ENCODE peak calls at places on chromosomes 16 and 17, in nine cellular contexts. J, H, O, D, G, Z, W, Q and N are unnamed samples.

GRCh38 chr17:13734880-13735279 is 133.2 kb upstream of the HS3ST3A1 start:
- DNase-seq in J (no peak), H (no peak), O (no peak), D (no peak), G (no peak), Z (no peak), W (no peak), Q (no peak), N (no peak)

GRCh38 chr17:4444782-4445473 is 11.2 kb downstream of the SPNS3 start:
- DNase-seq in J (peak), H (no peak), O (peak), D (no peak), G (no peak), Z (no peak), W (peak), Q (no peak), N (peak)

GRCh38 chr16:81429045-81429521 is 15.5 kb upstream of the CMIP start:
- DNase-seq in J (no peak), H (no peak), O (no peak), D (no peak), G (peak), Z (no peak), W (peak), Q (no peak), N (peak)

GRCh38 chr17:40794466-40794865 is 5.3 kb downstream of the KRT28 start:
- DNase-seq in J (no peak), H (no peak), O (no peak), D (no peak), G (no peak), Z (no peak), W (no peak), Q (no peak), N (no peak)

GRCh38 chr16:4936991-4937781 is at the start of gene PPL:
- DNase-seq in J (peak), H (peak), O (peak), D (no peak), G (peak), Z (no peak), W (peak), Q (no peak), N (peak)

GRCh38 chr16:77946834-77947233 is 75.5 kb upstream of the CLEC3A start:
- DNase-seq in J (no peak), H (peak), O (no peak), D (no peak), G (peak), Z (no peak), W (no peak), Q (no peak), N (no peak)

GRCh38 chr16:79171504-79172240 is 428.9 kb downstream of the MAF start:
- DNase-seq in J (no peak), H (no peak), O (no peak), D (no peak), G (no peak), Z (no peak), W (no peak), Q (no peak), N (peak)

GRCh38 chr16:9557266-9557665 is 465.8 kb downstream of the HAPSTR1 start:
- DNase-seq in J (no peak), H (no peak), O (no peak), D (no peak), G (no peak), Z (no peak), W (no peak), Q (no peak), N (no peak)

GRCh38 chr17:75501378-75502071 is 13.8 kb downstream of the CASKIN2 start:
- DNase-seq in J (peak), H (no peak), O (no peak), D (no peak), G (no peak), Z (no peak), W (no peak), Q (no peak), N (no peak)

GRCh38 chr16:19697756-19698318 is 20.2 kb downstream of the KNOP1 start:
- DNase-seq in J (no peak), H (no peak), O (no peak), D (no peak), G (no peak), Z (no peak), W (peak), Q (no peak), N (no peak)

GRCh38 chr17:46108120-46108519 is 85.1 kb downstream of the KANSL1 start:
- DNase-seq in J (no peak), H (no peak), O (no peak), D (no peak), G (no peak), Z (no peak), W (no peak), Q (no peak), N (no peak)
- H3K27ac ChIP-seq in J (no peak), H (no peak), O (peak), D (no peak), G (no peak), Z (no peak), W (peak), Q (no peak), N (no peak)

GRCh38 chr17:15893333-15894024 is 51.5 kb upstream of the ADORA2B start:
- DNase-seq in J (no peak), H (no peak), O (no peak), D (no peak), G (no peak), Z (no peak), W (no peak), Q (no peak), N (no peak)

GRCh38 chr17:15892244-15892643 is 52.7 kb upstream of the ADORA2B start:
- DNase-seq in J (no peak), H (no peak), O (no peak), D (no peak), G (no peak), Z (no peak), W (no peak), Q (no peak), N (no peak)

GRCh38 chr17:15891348-15891747 is 53.6 kb upstream of the ADORA2B start:
- DNase-seq in J (no peak), H (no peak), O (no peak), D (no peak), G (no peak), Z (no peak), W (no peak), Q (no peak), N (no peak)

GRCh38 chr17:15894258-15894657 is 50.7 kb upstream of the ADORA2B start:
- DNase-seq in J (no peak), H (no peak), O (no peak), D (no peak), G (no peak), Z (no peak), W (no peak), Q (no peak), N (no peak)

DNA sequence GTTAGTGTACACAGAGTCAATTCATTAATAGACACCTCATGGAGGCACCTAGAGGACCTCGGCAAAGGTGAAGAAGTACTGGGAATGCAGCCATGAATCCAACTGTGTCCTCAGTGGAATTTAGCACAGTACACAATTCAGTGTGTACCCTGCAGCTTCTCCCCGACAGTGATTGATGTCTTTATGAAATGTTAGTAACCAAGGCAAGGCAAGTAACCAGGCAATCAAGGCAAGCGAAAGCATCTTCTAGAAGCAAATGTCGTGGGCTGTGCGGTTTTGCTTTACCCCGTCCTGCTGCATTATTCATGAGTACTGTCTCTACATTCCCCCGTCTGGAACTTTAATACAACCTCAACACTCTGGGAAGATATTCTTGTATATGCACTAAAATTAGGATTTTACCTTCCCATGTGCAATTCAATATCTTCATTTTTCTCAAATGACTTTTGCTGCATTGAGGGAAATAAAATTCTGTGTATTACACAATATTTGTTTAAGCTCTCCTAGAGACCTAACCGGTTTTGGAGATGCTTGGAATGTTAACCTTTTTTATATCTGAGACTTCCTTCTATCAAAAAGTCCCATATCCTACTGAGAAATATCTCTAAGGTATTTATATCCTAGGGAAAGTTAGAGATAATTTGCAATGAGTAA is 52.1 kb upstream of the ADORA2B start:
- DNase-seq in J (no peak), H (no peak), O (no peak), D (no peak), G (no peak), Z (no peak), W (no peak), Q (no peak), N (no peak)
- H3K27ac ChIP-seq in J (no peak), H (no peak), O (no peak), D (no peak), G (no peak), Z (no peak), W (no peak), Q (no peak), N (no peak)

GRCh38 chr17:49647256-49647585 is 30.7 kb downstream of the SPOP start:
- DNase-seq in J (no peak), H (no peak), O (no peak), D (no peak), G (no peak), Z (no peak), W (no peak), Q (no peak), N (no peak)
- H3K27ac ChIP-seq in J (no peak), H (peak), O (peak), D (no peak), G (no peak), Z (no peak), W (peak), Q (peak), N (peak)

DNA sequence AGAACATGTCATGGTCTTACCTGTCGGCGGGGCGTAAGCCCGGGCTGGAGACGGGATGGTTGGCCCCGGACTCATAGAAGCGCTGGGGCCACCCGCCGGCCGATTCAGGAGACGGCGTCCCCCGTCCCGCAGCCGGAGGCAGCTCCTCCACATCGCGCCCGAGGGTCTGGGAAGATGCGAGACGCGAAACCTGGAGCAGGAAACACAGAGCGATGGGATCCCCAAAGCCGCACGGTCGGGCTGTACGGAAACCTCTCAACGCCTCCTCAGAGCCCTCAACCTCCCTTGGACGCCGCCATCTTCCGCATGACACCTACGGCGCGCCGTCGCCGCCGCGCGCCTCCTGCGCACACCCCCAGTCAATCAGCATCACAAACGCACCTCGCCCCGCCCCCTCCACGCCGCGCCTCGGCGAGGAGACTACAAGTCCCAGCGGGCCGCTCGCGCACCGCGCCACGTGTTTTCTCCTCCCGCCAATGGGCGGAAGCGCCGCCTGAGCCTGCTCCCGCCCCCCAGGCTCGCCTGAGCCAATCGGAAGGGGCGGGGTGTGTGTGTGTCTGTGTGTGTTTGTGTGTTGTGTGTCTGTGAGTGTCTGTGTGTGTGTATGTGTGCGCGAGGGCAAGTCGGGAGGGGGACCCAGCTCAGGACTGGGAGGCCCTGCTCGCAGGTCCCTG is at the start of the genes ATPAF2 and GID4:
- DNase-seq in J (peak), H (peak), O (peak), D (peak), G (peak), Z (peak), W (peak), Q (peak), N (peak)
- H3K27ac ChIP-seq in J (peak), H (peak), O (peak), D (peak), G (peak), Z (peak), W (peak), Q (peak), N (peak)

DNA sequence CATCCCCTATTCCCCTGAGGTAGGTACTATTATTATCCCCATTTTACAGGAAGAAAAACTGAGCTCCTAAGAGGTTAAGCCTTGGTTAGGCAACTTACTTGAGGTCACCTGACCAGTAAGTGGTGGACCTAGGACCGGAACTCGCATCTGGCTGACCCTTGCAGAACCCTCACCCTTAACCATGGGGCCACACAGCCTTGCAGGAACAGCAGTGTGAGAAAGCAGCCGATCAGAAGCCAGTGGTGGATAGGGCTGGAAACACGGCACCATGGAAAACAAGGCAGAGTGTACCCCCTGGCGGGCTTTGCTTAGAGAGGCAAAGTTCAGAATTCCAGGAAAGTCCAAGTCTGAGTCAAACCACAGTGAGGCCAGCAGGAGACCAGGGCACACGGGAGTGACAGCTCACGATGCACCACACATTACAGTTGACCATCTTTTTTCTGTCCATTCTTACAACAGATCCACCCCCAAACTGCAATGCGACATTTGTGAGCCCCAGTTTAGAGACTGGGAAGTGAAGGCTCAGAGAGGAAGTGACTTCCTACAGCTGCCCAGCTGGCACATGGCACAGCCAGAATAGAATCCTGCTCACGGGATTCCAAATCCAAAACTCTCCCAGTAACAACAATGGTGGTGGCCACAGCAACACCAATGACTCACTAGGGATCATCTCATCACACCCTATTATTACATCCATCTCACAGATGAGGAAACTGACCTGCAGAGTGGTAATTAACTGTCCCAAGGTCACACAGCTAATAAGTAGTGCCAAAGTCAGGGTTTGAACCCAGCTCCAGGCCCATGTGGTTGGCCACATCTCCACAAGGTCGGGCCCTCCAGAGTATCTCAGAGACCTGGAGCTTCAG is 20.3 kb downstream of the KIFC3 start:
- DNase-seq in J (no peak), H (peak), O (no peak), D (no peak), G (no peak), Z (no peak), W (no peak), Q (no peak), N (no peak)
- H3K27ac ChIP-seq in J (no peak), H (peak), O (no peak), D (no peak), G (no peak), Z (no peak), W (no peak), Q (no peak), N (peak)

GRCh38 chr17:29115906-29116651 is 64.1 kb downstream of the MYO18A start:
- DNase-seq in J (no peak), H (peak), O (no peak), D (no peak), G (peak), Z (no peak), W (no peak), Q (no peak), N (no peak)
- H3K27ac ChIP-seq in J (no peak), H (no peak), O (no peak), D (no peak), G (no peak), Z (no peak), W (no peak), Q (no peak), N (no peak)

GRCh38 chr17:38430822-38431221 is 2.6 kb downstream of the ARHGAP23 start:
- DNase-seq in J (no peak), H (no peak), O (no peak), D (no peak), G (no peak), Z (no peak), W (no peak), Q (no peak), N (no peak)
- H3K27ac ChIP-seq in J (peak), H (no peak), O (peak), D (no peak), G (no peak), Z (no peak), W (peak), Q (peak), N (no peak)

DNA sequence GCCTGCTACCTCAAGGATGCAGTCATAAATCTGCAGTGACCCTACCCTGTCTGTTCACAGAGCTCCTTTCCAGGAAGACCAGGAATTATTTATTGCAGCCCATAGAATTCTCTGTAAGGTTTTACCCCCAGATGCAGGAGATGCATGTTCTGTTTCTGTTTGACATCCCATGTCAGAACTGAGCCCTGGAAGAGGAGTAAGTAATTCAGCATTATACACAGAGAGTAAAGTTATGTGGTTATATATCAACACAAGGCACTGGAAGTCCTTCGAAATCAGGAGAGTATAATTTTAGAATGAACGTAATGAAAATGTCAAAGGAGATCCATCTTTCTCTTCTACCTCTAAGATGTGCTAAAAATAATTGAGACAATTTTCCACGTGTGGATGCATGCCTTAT is 172.7 kb downstream of the MAP2K4 start:
- DNase-seq in J (no peak), H (no peak), O (no peak), D (no peak), G (no peak), Z (no peak), W (no peak), Q (no peak), N (no peak)
- H3K27ac ChIP-seq in J (no peak), H (no peak), O (no peak), D (no peak), G (no peak), Z (no peak), W (peak), Q (no peak), N (no peak)